ENCODE peak calls at places on chromosome 11, in eight cellular contexts. One of them, this sample, is unnamed.

GRCh38 chr11:3138178-3139085 is 26.7 kb downstream of the OSBPL5 start:
- DNase-seq in NCI-H774: no peak
- DNase-seq in right lobe of liver: peak
- DNase-seq in HS-5: no peak
- DNase-seq in GM18507: no peak
- DNase-seq in BE2C: no peak
- DNase-seq in DMS 273 treated with DMSO at 0.1 percent for 48 hours: no peak
- DNase-seq in type B pancreatic cell: no peak
- DNase-seq in this sample: peak

GRCh38 chr11:112963368-112963955 is 2.2 kb downstream of the NCAM1 start:
- DNase-seq in DMS 273 treated with DMSO at 0.1 percent for 48 hours: no peak
- DNase-seq in type B pancreatic cell: no peak
- DNase-seq in HS-5: no peak
- DNase-seq in right lobe of liver: no peak
- DNase-seq in BE2C: peak
- DNase-seq in NCI-H774: peak
- DNase-seq in GM18507: no peak
- DNase-seq in this sample: peak

GRCh38 chr11:119545978-119546915 is 123.3 kb upstream of the THY1 start:
- DNase-seq in HS-5: no peak
- DNase-seq in right lobe of liver: no peak
- DNase-seq in NCI-H774: no peak
- DNase-seq in GM18507: no peak
- DNase-seq in BE2C: no peak
- DNase-seq in type B pancreatic cell: peak
- DNase-seq in DMS 273 treated with DMSO at 0.1 percent for 48 hours: no peak
- DNase-seq in this sample: no peak

GRCh38 chr11:79390923-79391322 is 49.9 kb downstream of the TENM4 start:
- DNase-seq in HS-5: no peak
- DNase-seq in DMS 273 treated with DMSO at 0.1 percent for 48 hours: no peak
- DNase-seq in right lobe of liver: no peak
- DNase-seq in BE2C: no peak
- DNase-seq in GM18507: no peak
- DNase-seq in NCI-H774: no peak
- DNase-seq in type B pancreatic cell: no peak
- DNase-seq in this sample: no peak

GRCh38 chr11:120209750-120210650 is 832 bp upstream of the OAF start:
- DNase-seq in BE2C: no peak
- DNase-seq in NCI-H774: no peak
- DNase-seq in GM18507: no peak
- DNase-seq in right lobe of liver: no peak
- DNase-seq in HS-5: no peak
- DNase-seq in type B pancreatic cell: no peak
- DNase-seq in DMS 273 treated with DMSO at 0.1 percent for 48 hours: no peak
- DNase-seq in this sample: peak

GRCh38 chr11:134702827-134703226 is 290.8 kb upstream of the B3GAT1 start:
- DNase-seq in GM18507: no peak
- DNase-seq in NCI-H774: no peak
- DNase-seq in right lobe of liver: no peak
- DNase-seq in DMS 273 treated with DMSO at 0.1 percent for 48 hours: no peak
- DNase-seq in type B pancreatic cell: no peak
- DNase-seq in HS-5: no peak
- DNase-seq in BE2C: no peak
- DNase-seq in this sample: no peak

GRCh38 chr11:119433369-119433749 is 10.4 kb upstream of the THY1 start:
- DNase-seq in BE2C: no peak
- DNase-seq in right lobe of liver: no peak
- DNase-seq in HS-5: peak
- DNase-seq in NCI-H774: no peak
- DNase-seq in type B pancreatic cell: no peak
- DNase-seq in GM18507: no peak
- DNase-seq in DMS 273 treated with DMSO at 0.1 percent for 48 hours: no peak
- DNase-seq in this sample: peak

GRCh38 chr11:99068832-99069231 is 48.1 kb downstream of the CNTN5 start:
- DNase-seq in BE2C: no peak
- DNase-seq in DMS 273 treated with DMSO at 0.1 percent for 48 hours: no peak
- DNase-seq in GM18507: no peak
- DNase-seq in right lobe of liver: no peak
- DNase-seq in type B pancreatic cell: no peak
- DNase-seq in HS-5: no peak
- DNase-seq in NCI-H774: no peak
- DNase-seq in this sample: no peak

GRCh38 chr11:33935005-33935404 is 43.1 kb upstream of the LMO2 start:
- DNase-seq in HS-5: no peak
- DNase-seq in DMS 273 treated with DMSO at 0.1 percent for 48 hours: no peak
- DNase-seq in NCI-H774: no peak
- DNase-seq in GM18507: no peak
- DNase-seq in BE2C: no peak
- DNase-seq in type B pancreatic cell: no peak
- DNase-seq in right lobe of liver: no peak
- DNase-seq in this sample: no peak

GRCh38 chr11:47617417-47617809 is 23.2 kb upstream of the C1QTNF4 start:
- DNase-seq in GM18507: no peak
- DNase-seq in right lobe of liver: no peak
- DNase-seq in type B pancreatic cell: no peak
- DNase-seq in BE2C: no peak
- DNase-seq in NCI-H774: no peak
- DNase-seq in DMS 273 treated with DMSO at 0.1 percent for 48 hours: no peak
- DNase-seq in HS-5: no peak
- DNase-seq in this sample: no peak

GRCh38 chr11:13119928-13120520 is 110.9 kb downstream of the RASSF10 start:
- DNase-seq in type B pancreatic cell: no peak
- DNase-seq in GM18507: no peak
- DNase-seq in DMS 273 treated with DMSO at 0.1 percent for 48 hours: no peak
- DNase-seq in BE2C: no peak
- DNase-seq in HS-5: no peak
- DNase-seq in right lobe of liver: no peak
- DNase-seq in NCI-H774: no peak
- DNase-seq in this sample: no peak

GRCh38 chr11:12902784-12903491 is 106.2 kb upstream of the RASSF10 start:
- DNase-seq in right lobe of liver: no peak
- DNase-seq in type B pancreatic cell: no peak
- DNase-seq in GM18507: no peak
- DNase-seq in HS-5: no peak
- DNase-seq in BE2C: no peak
- DNase-seq in NCI-H774: no peak
- DNase-seq in DMS 273 treated with DMSO at 0.1 percent for 48 hours: no peak
- DNase-seq in this sample: no peak

GRCh38 chr11:114061053-114062049 is 1.8 kb downstream of the ZBTB16 start:
- DNase-seq in GM18507: no peak
- DNase-seq in DMS 273 treated with DMSO at 0.1 percent for 48 hours: no peak
- DNase-seq in HS-5: no peak
- DNase-seq in NCI-H774: no peak
- DNase-seq in type B pancreatic cell: no peak
- DNase-seq in right lobe of liver: peak
- DNase-seq in BE2C: no peak
- DNase-seq in this sample: peak

GRCh38 chr11:64340671-64341335 is 799 bp downstream of the CCDC88B start:
- DNase-seq in GM18507: peak
- DNase-seq in type B pancreatic cell: no peak
- DNase-seq in DMS 273 treated with DMSO at 0.1 percent for 48 hours: no peak
- DNase-seq in HS-5: no peak
- DNase-seq in BE2C: peak
- DNase-seq in NCI-H774: no peak
- DNase-seq in right lobe of liver: peak
- DNase-seq in this sample: peak

GRCh38 chr11:819129-819931 is 616 bp downstream of the PNPLA2 start:
- DNase-seq in right lobe of liver: peak
- DNase-seq in type B pancreatic cell: peak
- DNase-seq in HS-5: no peak
- DNase-seq in NCI-H774: peak
- DNase-seq in DMS 273 treated with DMSO at 0.1 percent for 48 hours: peak
- DNase-seq in BE2C: peak
- DNase-seq in GM18507: no peak
- DNase-seq in this sample: peak

GRCh38 chr11:15927866-15928217 is 428.5 kb downstream of the SOX6 start:
- DNase-seq in GM18507: no peak
- DNase-seq in NCI-H774: no peak
- DNase-seq in DMS 273 treated with DMSO at 0.1 percent for 48 hours: no peak
- DNase-seq in type B pancreatic cell: peak
- DNase-seq in BE2C: no peak
- DNase-seq in HS-5: no peak
- DNase-seq in right lobe of liver: no peak
- DNase-seq in this sample: no peak

GRCh38 chr11:117588166-117588810 is 208.7 kb downstream of the DSCAML1 start:
- DNase-seq in type B pancreatic cell: no peak
- DNase-seq in DMS 273 treated with DMSO at 0.1 percent for 48 hours: no peak
- DNase-seq in HS-5: no peak
- DNase-seq in BE2C: no peak
- DNase-seq in GM18507: no peak
- DNase-seq in NCI-H774: no peak
- DNase-seq in right lobe of liver: no peak
- DNase-seq in this sample: no peak

GRCh38 chr11:46896719-46897406 is 21.5 kb downstream of the LRP4 start:
- DNase-seq in right lobe of liver: no peak
- DNase-seq in type B pancreatic cell: no peak
- DNase-seq in NCI-H774: no peak
- DNase-seq in GM18507: no peak
- DNase-seq in DMS 273 treated with DMSO at 0.1 percent for 48 hours: no peak
- DNase-seq in BE2C: no peak
- DNase-seq in HS-5: no peak
- DNase-seq in this sample: peak

GRCh38 chr11:116813781-116814471 is 9.2 kb downstream of the APOA4 start:
- DNase-seq in NCI-H774: no peak
- DNase-seq in BE2C: no peak
- DNase-seq in right lobe of liver: peak
- DNase-seq in type B pancreatic cell: no peak
- DNase-seq in DMS 273 treated with DMSO at 0.1 percent for 48 hours: no peak
- DNase-seq in GM18507: no peak
- DNase-seq in HS-5: no peak
- DNase-seq in this sample: no peak

GRCh38 chr11:120710354-120711187 is 199.0 kb downstream of the GRIK4 start:
- DNase-seq in NCI-H774: no peak
- DNase-seq in HS-5: peak
- DNase-seq in right lobe of liver: no peak
- DNase-seq in DMS 273 treated with DMSO at 0.1 percent for 48 hours: no peak
- DNase-seq in type B pancreatic cell: peak
- DNase-seq in BE2C: no peak
- DNase-seq in GM18507: no peak
- DNase-seq in this sample: peak

GRCh38 chr11:119066481-119066880 is 1.1 kb upstream of the VPS11 start:
- DNase-seq in type B pancreatic cell: no peak
- DNase-seq in DMS 273 treated with DMSO at 0.1 percent for 48 hours: no peak
- DNase-seq in HS-5: no peak
- DNase-seq in BE2C: no peak
- DNase-seq in right lobe of liver: no peak
- DNase-seq in GM18507: no peak
- DNase-seq in NCI-H774: no peak
- DNase-seq in this sample: no peak

GRCh38 chr11:101915811-101916291 is 471 bp downstream of the ANGPTL5 start:
- DNase-seq in HS-5: peak
- DNase-seq in NCI-H774: peak
- DNase-seq in right lobe of liver: no peak
- DNase-seq in DMS 273 treated with DMSO at 0.1 percent for 48 hours: no peak
- DNase-seq in GM18507: peak
- DNase-seq in BE2C: no peak
- DNase-seq in type B pancreatic cell: no peak
- DNase-seq in this sample: no peak

GRCh38 chr11:132131051-132131450 is 760.6 kb downstream of the NTM start:
- DNase-seq in NCI-H774: peak
- DNase-seq in BE2C: no peak
- DNase-seq in HS-5: no peak
- DNase-seq in DMS 273 treated with DMSO at 0.1 percent for 48 hours: no peak
- DNase-seq in right lobe of liver: no peak
- DNase-seq in GM18507: no peak
- DNase-seq in type B pancreatic cell: no peak
- DNase-seq in this sample: no peak

GRCh38 chr11:37372667-37373066 is 774.6 kb upstream of the RAG2 start:
- DNase-seq in right lobe of liver: no peak
- DNase-seq in GM18507: no peak
- DNase-seq in HS-5: no peak
- DNase-seq in type B pancreatic cell: no peak
- DNase-seq in NCI-H774: no peak
- DNase-seq in BE2C: no peak
- DNase-seq in DMS 273 treated with DMSO at 0.1 percent for 48 hours: no peak
- DNase-seq in this sample: no peak

GRCh38 chr11:74559110-74559933 is 33.1 kb upstream of the POLD3 start:
- DNase-seq in HS-5: no peak
- DNase-seq in GM18507: no peak
- DNase-seq in DMS 273 treated with DMSO at 0.1 percent for 48 hours: no peak
- DNase-seq in BE2C: no peak
- DNase-seq in type B pancreatic cell: no peak
- DNase-seq in NCI-H774: no peak
- DNase-seq in right lobe of liver: no peak
- DNase-seq in this sample: no peak

GRCh38 chr11:57567210-57567511 is 311 bp downstream of the UBE2L6 start:
- DNase-seq in right lobe of liver: no peak
- DNase-seq in BE2C: no peak
- DNase-seq in GM18507: no peak
- DNase-seq in HS-5: peak
- DNase-seq in DMS 273 treated with DMSO at 0.1 percent for 48 hours: no peak
- DNase-seq in NCI-H774: no peak
- DNase-seq in type B pancreatic cell: no peak
- DNase-seq in this sample: peak

GRCh38 chr11:72639475-72640375 is 34.5 kb downstream of the PDE2A start:
- DNase-seq in right lobe of liver: no peak
- DNase-seq in NCI-H774: no peak
- DNase-seq in DMS 273 treated with DMSO at 0.1 percent for 48 hours: no peak
- DNase-seq in HS-5: no peak
- DNase-seq in type B pancreatic cell: no peak
- DNase-seq in GM18507: no peak
- DNase-seq in BE2C: no peak
- DNase-seq in this sample: no peak

GRCh38 chr11:42593426-42593825 is 718.4 kb upstream of the API5 start:
- DNase-seq in GM18507: no peak
- DNase-seq in DMS 273 treated with DMSO at 0.1 percent for 48 hours: no peak
- DNase-seq in type B pancreatic cell: no peak
- DNase-seq in HS-5: no peak
- DNase-seq in BE2C: no peak
- DNase-seq in NCI-H774: no peak
- DNase-seq in right lobe of liver: no peak
- DNase-seq in this sample: no peak

GRCh38 chr11:44351898-44352498 is 42.1 kb upstream of the ALX4 start:
- DNase-seq in GM18507: no peak
- DNase-seq in type B pancreatic cell: no peak
- DNase-seq in DMS 273 treated with DMSO at 0.1 percent for 48 hours: no peak
- DNase-seq in BE2C: no peak
- DNase-seq in right lobe of liver: no peak
- DNase-seq in NCI-H774: no peak
- DNase-seq in HS-5: no peak
- DNase-seq in this sample: no peak

GRCh38 chr11:32960553-32961164 is 55.0 kb upstream of the DEPDC7 start:
- DNase-seq in BE2C: no peak
- DNase-seq in NCI-H774: peak
- DNase-seq in DMS 273 treated with DMSO at 0.1 percent for 48 hours: no peak
- DNase-seq in right lobe of liver: no peak
- DNase-seq in GM18507: no peak
- DNase-seq in type B pancreatic cell: no peak
- DNase-seq in HS-5: peak
- DNase-seq in this sample: no peak